ENCODE peak calls at places on chromosome 21, in five cellular contexts. O is cardiac muscle cell, A is astrocyte, I is endodermal cell, E is stomach. F is an unnamed sample.

GRCh38 chr21:32981096-32981495 is 44.6 kb upstream of the OLIG2 start:
- DNase-seq in O (no peak), A (no peak), I (no peak), E (no peak), F (no peak)

GRCh38 chr21:43274022-43274945 is 105.5 kb downstream of the CRYAA start:
- DNase-seq in O (no peak), A (no peak), I (no peak), E (no peak), F (peak; percentile 63)

GRCh38 chr21:33403786-33404571 is 766 bp downstream of the IFNGR2 start:
- DNase-seq in O (peak; percentile 69), A (peak; percentile 43), I (peak; percentile 85), E (peak; percentile 62), F (peak; percentile 90)

GRCh38 chr21:27759091-27759659 is 792.3 kb upstream of the ADAMTS5 start:
- DNase-seq in O (no peak), A (no peak), I (peak; percentile 72), E (no peak), F (no peak)

GRCh38 chr21:42164064-42164789 is 54.7 kb upstream of the ABCG1 start:
- DNase-seq in O (peak; percentile 60), A (no peak), I (peak; percentile 83), E (peak; percentile 83), F (peak; percentile 89)

GRCh38 chr21:44024257-44024656 is 12.1 kb downstream of the TRAPPC10 start:
- DNase-seq in O (no peak), A (no peak), I (no peak), E (no peak), F (no peak)

GRCh38 chr21:33229776-33230517 is at the start of gene IFNAR2:
- DNase-seq in O (peak; percentile 88), A (no peak), I (peak; percentile 94), E (peak; percentile 80), F (peak; percentile 96)

GRCh38 chr21:27725916-27726315 is 759.0 kb upstream of the ADAMTS5 start:
- DNase-seq in O (no peak), A (no peak), I (no peak), E (no peak), F (no peak)

GRCh38 chr21:31382060-31382459 is 38.0 kb upstream of the TIAM1 start:
- DNase-seq in O (no peak), A (no peak), I (no peak), E (no peak), F (no peak)

GRCh38 chr21:44357064-44357837 is 3.8 kb downstream of the TRPM2 start:
- DNase-seq in O (no peak), A (no peak), I (no peak), E (no peak), F (no peak)

GRCh38 chr21:27505516-27505915 is 538.6 kb upstream of the ADAMTS5 start:
- DNase-seq in O (no peak), A (peak; percentile 73), I (no peak), E (no peak), F (no peak)

GRCh38 chr21:34364921-34365320 is 1.1 kb downstream of the KCNE2 start:
- DNase-seq in O (no peak), A (no peak), I (peak; percentile 4), E (no peak), F (no peak)

GRCh38 chr21:28823464-28823863 is 169.2 kb downstream of the LTN1 start:
- DNase-seq in O (no peak), A (no peak), I (no peak), E (no peak), F (no peak)

GRCh38 chr21:29002442-29003144 is 9.9 kb upstream of the LTN1 start:
- DNase-seq in O (peak; percentile 98), A (peak; percentile 95), I (peak; percentile 96), E (peak; percentile 96), F (peak; percentile 99)

GRCh38 chr21:42474043-42474831 is 21.8 kb downstream of the RSPH1 start:
- DNase-seq in O (no peak), A (no peak), I (peak; percentile 89), E (peak; percentile 90), F (no peak)

GRCh38 chr21:36839123-36839522 is 127.3 kb downstream of the HLCS start:
- DNase-seq in O (no peak), A (peak; percentile 66), I (peak; percentile 4), E (no peak), F (no peak)

GRCh38 chr21:14491269-14491681 is 54.8 kb downstream of the SAMSN1 start:
- DNase-seq in O (no peak), A (no peak), I (no peak), E (no peak), F (no peak)

GRCh38 chr21:41958886-41959563 is 5.2 kb upstream of the C2CD2 start:
- DNase-seq in O (no peak), A (no peak), I (peak; percentile 39), E (no peak), F (no peak)

GRCh38 chr21:14543983-14544382 is 2.1 kb downstream of the SAMSN1 start:
- DNase-seq in O (no peak), A (no peak), I (no peak), E (no peak), F (no peak)

GRCh38 chr21:22796147-22796546 is 1797.9 kb downstream of the NCAM2 start:
- DNase-seq in O (no peak), A (no peak), I (no peak), E (no peak), F (no peak)

GRCh38 chr21:42163511-42163863 is 55.5 kb upstream of the ABCG1 start:
- DNase-seq in O (no peak), A (no peak), I (no peak), E (no peak), F (no peak)

GRCh38 chr21:33039542-33039941 is 13.8 kb downstream of the OLIG2 start:
- DNase-seq in O (no peak), A (no peak), I (no peak), E (no peak), F (no peak)

GRCh38 chr21:35651166-35651565 is 409.2 kb downstream of the SETD4 start:
- DNase-seq in O (no peak), A (no peak), I (no peak), E (no peak), F (no peak)

GRCh38 chr21:29377266-29377665 is 78.5 kb downstream of the BACH1 start:
- DNase-seq in O (no peak), A (no peak), I (peak; percentile 16), E (no peak), F (no peak)

GRCh38 chr21:33024278-33025103 is 1.2 kb upstream of the OLIG2 start:
- DNase-seq in O (no peak), A (no peak), I (peak; percentile 50), E (no peak), F (no peak)

GRCh38 chr21:25456672-25457071 is 150.6 kb downstream of the MRPL39 start:
- DNase-seq in O (no peak), A (peak; percentile 86), I (no peak), E (peak; percentile 47), F (no peak)
- H3K9me3 ChIP-seq in O (no peaks in the 10 kb centered on the region), A (no peaks in the 10 kb centered on the region), I (no peaks in the 10 kb centered on the region), E (no peaks in the 10 kb centered on the region), F (no peaks in the 10 kb centered on the region)

GRCh38 chr21:45640888-45641479 is 2.5 kb upstream of the PCBP3 start:
- DNase-seq in O (peak; percentile 26), A (no peak), I (peak; percentile 90), E (no peak), F (peak; percentile 90)
- TF ChIP-seq CTCF in O (peak; percentile 31), A (no peak), I (peak; percentile 58), E (no peak), F (peak; percentile 49)

GRCh38 chr21:45410151-45410864 is 5.3 kb downstream of the COL18A1 start:
- DNase-seq in O (peak; percentile 75), A (no peak), I (peak; percentile 45), E (no peak), F (peak; percentile 58)
- H3K4me1 ChIP-seq in O (peaks cover 84% of the 10 kb centered on the region), A (peaks cover 33% of the 10 kb centered on the region), I (peaks cover 17% of the 10 kb centered on the region), E (peaks cover 46% of the 10 kb centered on the region), F (peaks cover 9% of the 10 kb centered on the region)

GRCh38 chr21:38228115-38228514 is 28.7 kb upstream of the KCNJ15 start:
- DNase-seq in O (no peak), A (no peak), I (peak; percentile 58), E (no peak), F (no peak)

GRCh38 chr21:38229260-38229877 is 27.4 kb upstream of the KCNJ15 start:
- DNase-seq in O (no peak), A (no peak), I (peak; percentile 46), E (no peak), F (peak; percentile 74)

GRCh38 chr21:38223893-38224540 is 32.8 kb upstream of the KCNJ15 start:
- DNase-seq in O (no peak), A (peak; percentile 28), I (peak; percentile 53), E (no peak), F (no peak)

GRCh38 chr21:38221594-38221993 is 35.2 kb upstream of the KCNJ15 start:
- DNase-seq in O (no peak), A (no peak), I (no peak), E (no peak), F (no peak)

GRCh38 chr21:38227401-38227800 is 29.4 kb upstream of the KCNJ15 start:
- DNase-seq in O (no peak), A (no peak), I (no peak), E (no peak), F (no peak)
- H3K9me3 ChIP-seq in O (no peaks in the 10 kb centered on the region), A (peaks cover 36% of the 10 kb centered on the region), I (peaks cover 78% of the 10 kb centered on the region), E (peaks cover 82% of the 10 kb centered on the region), F (peaks cover 13% of the 10 kb centered on the region)

DNA sequence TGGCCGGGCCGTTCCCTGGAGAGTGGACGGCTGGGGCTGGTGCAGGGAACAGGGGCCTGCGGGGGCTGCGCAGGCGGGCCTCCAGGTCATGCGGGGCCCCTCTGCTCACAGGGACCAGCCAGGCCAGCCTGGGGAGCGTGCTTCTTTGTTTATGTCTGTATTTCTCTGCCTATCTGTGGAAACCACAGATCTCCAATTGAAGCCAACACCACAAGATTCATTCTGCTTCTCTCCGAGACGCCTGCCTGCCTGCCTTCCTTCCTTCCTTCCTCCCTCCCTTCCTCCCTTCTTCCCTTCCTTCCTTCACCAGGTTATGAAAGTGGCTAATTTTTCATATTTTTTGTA is 39.9 kb upstream of the HMGN1 start:
- DNase-seq in O (no peak), A (no peak), I (no peak), E (no peak), F (no peak)
- TF ChIP-seq CTCF in O (no peak), A (no peak), I (no peak), E (no peak), F (no peak)

GRCh38 chr21:17542371-17542992 is 29.6 kb downstream of the CXADR start:
- DNase-seq in O (peak; percentile 42), A (peak; percentile 16), I (no peak), E (no peak), F (no peak)
- H3K4me1 ChIP-seq in O (peaks cover 29% of the 10 kb centered on the region), A (no peaks in the 10 kb centered on the region), I (peaks cover under 1% of the 10 kb centered on the region), E (peaks cover 70% of the 10 kb centered on the region), F (no peaks in the 10 kb centered on the region)

GRCh38 chr21:38219049-38219628 is 37.7 kb upstream of the KCNJ15 start:
- DNase-seq in O (peak; percentile 75), A (peak; percentile 55), I (peak; percentile 86), E (peak; percentile 83), F (peak; percentile 85)

GRCh38 chr21:38220270-38220737 is 36.5 kb upstream of the KCNJ15 start:
- DNase-seq in O (no peak), A (no peak), I (no peak), E (peak; percentile 44), F (no peak)
- H3K9me3 ChIP-seq in O (no peaks in the 10 kb centered on the region), A (peaks cover 19% of the 10 kb centered on the region), I (peaks cover 64% of the 10 kb centered on the region), E (peaks cover 41% of the 10 kb centered on the region), F (peaks cover 24% of the 10 kb centered on the region)